ENCODE peak calls at places on chromosome X, in eight cellular contexts. One of them, this sample, is unnamed.

GRCh38 chrX:27555514-27555913 is 34.6 kb upstream of the DCAF8L2 start:
- DNase-seq in cerebellum: no peak
- DNase-seq in IMR-90: peak; percentile 40
- DNase-seq in posterior vena cava: no peak
- DNase-seq in activated CD8-positive, alpha-beta T cell treated with anti-CD3 and anti-CD28 coated beads, Interleukin-2, amount 10 ng/mL, durations not matched to agents 7 days and 5 days: no peak
- DNase-seq in anterior cingulate cortex: no peak
- DNase-seq in A673: peak; percentile 53
- DNase-seq in kidney glomerular epithelial cell: no peak
- DNase-seq in this sample: peak; percentile 24

GRCh38 chrX:114959729-114960128 is 57.7 kb downstream of the IL13RA2 start:
- DNase-seq in cerebellum: no peak
- DNase-seq in IMR-90: peak; percentile 22
- DNase-seq in posterior vena cava: no peak
- DNase-seq in activated CD8-positive, alpha-beta T cell treated with anti-CD3 and anti-CD28 coated beads, Interleukin-2, amount 10 ng/mL, durations not matched to agents 7 days and 5 days: no peak
- DNase-seq in anterior cingulate cortex: no peak
- DNase-seq in A673: peak; percentile 3
- DNase-seq in kidney glomerular epithelial cell: no peak
- DNase-seq in this sample: peak; percentile 24

GRCh38 chrX:55796496-55796895 is 78.9 kb downstream of the RRAGB start:
- DNase-seq in cerebellum: no peak
- DNase-seq in IMR-90: no peak
- DNase-seq in posterior vena cava: no peak
- DNase-seq in activated CD8-positive, alpha-beta T cell treated with anti-CD3 and anti-CD28 coated beads, Interleukin-2, amount 10 ng/mL, durations not matched to agents 7 days and 5 days: no peak
- DNase-seq in anterior cingulate cortex: no peak
- DNase-seq in A673: no peak
- DNase-seq in kidney glomerular epithelial cell: no peak
- DNase-seq in this sample: no peak

GRCh38 chrX:8349816-8350544 is 114.7 kb upstream of the VCX3B start:
- DNase-seq in cerebellum: no peak
- DNase-seq in IMR-90: no peak
- DNase-seq in posterior vena cava: no peak
- DNase-seq in activated CD8-positive, alpha-beta T cell treated with anti-CD3 and anti-CD28 coated beads, Interleukin-2, amount 10 ng/mL, durations not matched to agents 7 days and 5 days: no peak
- DNase-seq in anterior cingulate cortex: no peak
- DNase-seq in A673: no peak
- DNase-seq in kidney glomerular epithelial cell: no peak
- DNase-seq in this sample: no peak

GRCh38 chrX:16997313-16997712 is 50.9 kb downstream of the REPS2 start:
- DNase-seq in cerebellum: no peak
- DNase-seq in IMR-90: no peak
- DNase-seq in posterior vena cava: no peak
- DNase-seq in activated CD8-positive, alpha-beta T cell treated with anti-CD3 and anti-CD28 coated beads, Interleukin-2, amount 10 ng/mL, durations not matched to agents 7 days and 5 days: no peak
- DNase-seq in anterior cingulate cortex: no peak
- DNase-seq in A673: no peak
- DNase-seq in kidney glomerular epithelial cell: no peak
- DNase-seq in this sample: no peak

GRCh38 chrX:44975666-44976263 is 102.8 kb downstream of the KDM6A start:
- DNase-seq in cerebellum: no peak
- DNase-seq in IMR-90: peak; percentile 5
- DNase-seq in posterior vena cava: no peak
- DNase-seq in activated CD8-positive, alpha-beta T cell treated with anti-CD3 and anti-CD28 coated beads, Interleukin-2, amount 10 ng/mL, durations not matched to agents 7 days and 5 days: no peak
- DNase-seq in anterior cingulate cortex: no peak
- DNase-seq in A673: no peak
- DNase-seq in kidney glomerular epithelial cell: no peak
- DNase-seq in this sample: peak; percentile 9

GRCh38 chrX:41616935-41617334 is 71.8 kb upstream of the GPR34 start:
- DNase-seq in cerebellum: no peak
- DNase-seq in IMR-90: no peak
- DNase-seq in posterior vena cava: no peak
- DNase-seq in activated CD8-positive, alpha-beta T cell treated with anti-CD3 and anti-CD28 coated beads, Interleukin-2, amount 10 ng/mL, durations not matched to agents 7 days and 5 days: no peak
- DNase-seq in anterior cingulate cortex: no peak
- DNase-seq in A673: no peak
- DNase-seq in kidney glomerular epithelial cell: no peak
- DNase-seq in this sample: no peak

GRCh38 chrX:126342859-126343258 is 176.8 kb upstream of the DCAF12L2 start:
- DNase-seq in cerebellum: no peak
- DNase-seq in IMR-90: no peak
- DNase-seq in posterior vena cava: no peak
- DNase-seq in activated CD8-positive, alpha-beta T cell treated with anti-CD3 and anti-CD28 coated beads, Interleukin-2, amount 10 ng/mL, durations not matched to agents 7 days and 5 days: no peak
- DNase-seq in anterior cingulate cortex: no peak
- DNase-seq in A673: no peak
- DNase-seq in kidney glomerular epithelial cell: no peak
- DNase-seq in this sample: no peak

GRCh38 chrX:9611436-9612145 is 146.7 kb downstream of the TBL1X start:
- DNase-seq in cerebellum: peak; percentile 6
- DNase-seq in IMR-90: no peak
- DNase-seq in posterior vena cava: no peak
- DNase-seq in activated CD8-positive, alpha-beta T cell treated with anti-CD3 and anti-CD28 coated beads, Interleukin-2, amount 10 ng/mL, durations not matched to agents 7 days and 5 days: no peak
- DNase-seq in anterior cingulate cortex: no peak
- DNase-seq in A673: peak; percentile 37
- DNase-seq in kidney glomerular epithelial cell: no peak
- DNase-seq in this sample: peak; percentile 10

GRCh38 chrX:108268434-108269080 is 169.7 kb downstream of the COL4A6 start:
- DNase-seq in cerebellum: no peak
- DNase-seq in IMR-90: no peak
- DNase-seq in posterior vena cava: no peak
- DNase-seq in activated CD8-positive, alpha-beta T cell treated with anti-CD3 and anti-CD28 coated beads, Interleukin-2, amount 10 ng/mL, durations not matched to agents 7 days and 5 days: no peak
- DNase-seq in anterior cingulate cortex: no peak
- DNase-seq in A673: no peak
- DNase-seq in kidney glomerular epithelial cell: no peak
- DNase-seq in this sample: no peak

GRCh38 chrX:48897157-48897620 is 379 bp downstream of the TIMM17B start:
- DNase-seq in cerebellum: peak; percentile 67
- DNase-seq in IMR-90: peak; percentile 66
- DNase-seq in posterior vena cava: peak; percentile 91
- DNase-seq in activated CD8-positive, alpha-beta T cell treated with anti-CD3 and anti-CD28 coated beads, Interleukin-2, amount 10 ng/mL, durations not matched to agents 7 days and 5 days: peak; percentile 65
- DNase-seq in anterior cingulate cortex: peak; percentile 53
- DNase-seq in A673: peak; percentile 87
- DNase-seq in kidney glomerular epithelial cell: peak; percentile 27
- DNase-seq in this sample: peak; percentile 70

GRCh38 chrX:1140236-1140681 is 72.2 kb downstream of the CRLF2 start:
- DNase-seq in cerebellum: no peak
- DNase-seq in IMR-90: no peak
- DNase-seq in posterior vena cava: no peak
- DNase-seq in activated CD8-positive, alpha-beta T cell treated with anti-CD3 and anti-CD28 coated beads, Interleukin-2, amount 10 ng/mL, durations not matched to agents 7 days and 5 days: no peak
- DNase-seq in anterior cingulate cortex: no peak
- DNase-seq in A673: no peak
- DNase-seq in kidney glomerular epithelial cell: no peak
- DNase-seq in this sample: no peak

GRCh38 chrX:19904778-19905367 is 17.5 kb upstream of the SH3KBP1 start:
- DNase-seq in cerebellum: peak; percentile 52
- DNase-seq in IMR-90: peak; percentile 63
- DNase-seq in posterior vena cava: no peak
- DNase-seq in activated CD8-positive, alpha-beta T cell treated with anti-CD3 and anti-CD28 coated beads, Interleukin-2, amount 10 ng/mL, durations not matched to agents 7 days and 5 days: peak; percentile 32
- DNase-seq in anterior cingulate cortex: no peak
- DNase-seq in A673: peak; percentile 61
- DNase-seq in kidney glomerular epithelial cell: no peak
- DNase-seq in this sample: peak; percentile 49

GRCh38 chrX:134671207-134671750 is 13.0 kb upstream of the PLAC1 start:
- DNase-seq in cerebellum: no peak
- DNase-seq in IMR-90: peak; percentile 42
- DNase-seq in posterior vena cava: no peak
- DNase-seq in activated CD8-positive, alpha-beta T cell treated with anti-CD3 and anti-CD28 coated beads, Interleukin-2, amount 10 ng/mL, durations not matched to agents 7 days and 5 days: no peak
- DNase-seq in anterior cingulate cortex: no peak
- DNase-seq in A673: no peak
- DNase-seq in kidney glomerular epithelial cell: no peak
- DNase-seq in this sample: peak; percentile 44

GRCh38 chrX:2468406-2469195 is 32.2 kb downstream of the DHRSX start:
- DNase-seq in cerebellum: no peak
- DNase-seq in IMR-90: no peak
- DNase-seq in posterior vena cava: no peak
- DNase-seq in activated CD8-positive, alpha-beta T cell treated with anti-CD3 and anti-CD28 coated beads, Interleukin-2, amount 10 ng/mL, durations not matched to agents 7 days and 5 days: no peak
- DNase-seq in anterior cingulate cortex: no peak
- DNase-seq in A673: no peak
- DNase-seq in kidney glomerular epithelial cell: no peak
- DNase-seq in this sample: no peak

GRCh38 chrX:34299451-34299967 is 167.4 kb upstream of the FAM47A start:
- DNase-seq in cerebellum: no peak
- DNase-seq in IMR-90: no peak
- DNase-seq in posterior vena cava: no peak
- DNase-seq in activated CD8-positive, alpha-beta T cell treated with anti-CD3 and anti-CD28 coated beads, Interleukin-2, amount 10 ng/mL, durations not matched to agents 7 days and 5 days: no peak
- DNase-seq in anterior cingulate cortex: no peak
- DNase-seq in A673: no peak
- DNase-seq in kidney glomerular epithelial cell: no peak
- DNase-seq in this sample: no peak

GRCh38 chrX:150582338-150582948 is 14.0 kb downstream of the MTM1 start:
- DNase-seq in cerebellum: no peak
- DNase-seq in IMR-90: no peak
- DNase-seq in posterior vena cava: no peak
- DNase-seq in activated CD8-positive, alpha-beta T cell treated with anti-CD3 and anti-CD28 coated beads, Interleukin-2, amount 10 ng/mL, durations not matched to agents 7 days and 5 days: no peak
- DNase-seq in anterior cingulate cortex: no peak
- DNase-seq in A673: no peak
- DNase-seq in kidney glomerular epithelial cell: no peak
- DNase-seq in this sample: no peak

GRCh38 chrX:25003066-25003849 is 12.5 kb downstream of the ARX start:
- DNase-seq in cerebellum: no peak
- DNase-seq in IMR-90: no peak
- DNase-seq in posterior vena cava: no peak
- DNase-seq in activated CD8-positive, alpha-beta T cell treated with anti-CD3 and anti-CD28 coated beads, Interleukin-2, amount 10 ng/mL, durations not matched to agents 7 days and 5 days: no peak
- DNase-seq in anterior cingulate cortex: no peak
- DNase-seq in A673: no peak
- DNase-seq in kidney glomerular epithelial cell: no peak
- DNase-seq in this sample: peak; percentile 10

GRCh38 chrX:19193584-19193983 is 71.3 kb upstream of the ADGRG2 start:
- DNase-seq in cerebellum: no peak
- DNase-seq in IMR-90: no peak
- DNase-seq in posterior vena cava: no peak
- DNase-seq in activated CD8-positive, alpha-beta T cell treated with anti-CD3 and anti-CD28 coated beads, Interleukin-2, amount 10 ng/mL, durations not matched to agents 7 days and 5 days: no peak
- DNase-seq in anterior cingulate cortex: no peak
- DNase-seq in A673: peak; percentile 51
- DNase-seq in kidney glomerular epithelial cell: no peak
- DNase-seq in this sample: no peak

GRCh38 chrX:54181196-54181953 is 1.7 kb downstream of the FAM120C start:
- DNase-seq in cerebellum: no peak
- DNase-seq in IMR-90: peak; percentile 41
- DNase-seq in posterior vena cava: no peak
- DNase-seq in activated CD8-positive, alpha-beta T cell treated with anti-CD3 and anti-CD28 coated beads, Interleukin-2, amount 10 ng/mL, durations not matched to agents 7 days and 5 days: no peak
- DNase-seq in anterior cingulate cortex: peak; percentile 1
- DNase-seq in A673: peak; percentile 5
- DNase-seq in kidney glomerular epithelial cell: no peak
- DNase-seq in this sample: peak; percentile 44

GRCh38 chrX:25015486-25016360 is at the start of gene ARX:
- DNase-seq in cerebellum: peak; percentile 49
- DNase-seq in IMR-90: peak; percentile 42
- DNase-seq in posterior vena cava: peak; percentile 83
- DNase-seq in activated CD8-positive, alpha-beta T cell treated with anti-CD3 and anti-CD28 coated beads, Interleukin-2, amount 10 ng/mL, durations not matched to agents 7 days and 5 days: peak; percentile 36
- DNase-seq in anterior cingulate cortex: peak; percentile 53
- DNase-seq in A673: peak; percentile 91
- DNase-seq in kidney glomerular epithelial cell: no peak
- DNase-seq in this sample: peak; percentile 48

GRCh38 chrX:3699841-3700381 is 13.5 kb downstream of the PRKX start:
- DNase-seq in cerebellum: no peak
- DNase-seq in IMR-90: no peak
- DNase-seq in posterior vena cava: no peak
- DNase-seq in activated CD8-positive, alpha-beta T cell treated with anti-CD3 and anti-CD28 coated beads, Interleukin-2, amount 10 ng/mL, durations not matched to agents 7 days and 5 days: no peak
- DNase-seq in anterior cingulate cortex: no peak
- DNase-seq in A673: no peak
- DNase-seq in kidney glomerular epithelial cell: no peak
- DNase-seq in this sample: no peak

GRCh38 chrX:49162620-49163019 is at the start of gene MAGIX:
- DNase-seq in cerebellum: no peak
- DNase-seq in IMR-90: no peak
- DNase-seq in posterior vena cava: no peak
- DNase-seq in activated CD8-positive, alpha-beta T cell treated with anti-CD3 and anti-CD28 coated beads, Interleukin-2, amount 10 ng/mL, durations not matched to agents 7 days and 5 days: no peak
- DNase-seq in anterior cingulate cortex: no peak
- DNase-seq in A673: no peak
- DNase-seq in kidney glomerular epithelial cell: no peak
- DNase-seq in this sample: no peak

GRCh38 chrX:132489256-132490085 is 633 bp upstream of the MBNL3 start:
- DNase-seq in cerebellum: no peak
- DNase-seq in IMR-90: peak; percentile 2
- DNase-seq in posterior vena cava: peak; percentile 89
- DNase-seq in activated CD8-positive, alpha-beta T cell treated with anti-CD3 and anti-CD28 coated beads, Interleukin-2, amount 10 ng/mL, durations not matched to agents 7 days and 5 days: peak; percentile 61
- DNase-seq in anterior cingulate cortex: peak; percentile 3
- DNase-seq in A673: peak; percentile 61
- DNase-seq in kidney glomerular epithelial cell: no peak
- DNase-seq in this sample: peak; percentile 23

GRCh38 chrX:46588263-46588662 is 14.7 kb downstream of the CHST7 start:
- DNase-seq in cerebellum: no peak
- DNase-seq in IMR-90: peak; percentile 68
- DNase-seq in posterior vena cava: peak; percentile 82
- DNase-seq in activated CD8-positive, alpha-beta T cell treated with anti-CD3 and anti-CD28 coated beads, Interleukin-2, amount 10 ng/mL, durations not matched to agents 7 days and 5 days: peak; percentile 60
- DNase-seq in anterior cingulate cortex: peak; percentile 30
- DNase-seq in A673: peak; percentile 86
- DNase-seq in kidney glomerular epithelial cell: no peak
- DNase-seq in this sample: peak; percentile 81

GRCh38 chrX:5775985-5776384 is 452.7 kb downstream of the NLGN4X start:
- DNase-seq in cerebellum: no peak
- DNase-seq in IMR-90: no peak
- DNase-seq in posterior vena cava: no peak
- DNase-seq in activated CD8-positive, alpha-beta T cell treated with anti-CD3 and anti-CD28 coated beads, Interleukin-2, amount 10 ng/mL, durations not matched to agents 7 days and 5 days: no peak
- DNase-seq in anterior cingulate cortex: no peak
- DNase-seq in A673: no peak
- DNase-seq in kidney glomerular epithelial cell: no peak
- DNase-seq in this sample: no peak

GRCh38 chrX:7085879-7086278 is 61.6 kb upstream of the STS start:
- DNase-seq in cerebellum: no peak
- DNase-seq in IMR-90: no peak
- DNase-seq in posterior vena cava: no peak
- DNase-seq in activated CD8-positive, alpha-beta T cell treated with anti-CD3 and anti-CD28 coated beads, Interleukin-2, amount 10 ng/mL, durations not matched to agents 7 days and 5 days: no peak
- DNase-seq in anterior cingulate cortex: no peak
- DNase-seq in A673: no peak
- DNase-seq in kidney glomerular epithelial cell: no peak
- DNase-seq in this sample: no peak

GRCh38 chrX:8235026-8235425 is 64.0 kb upstream of the VCX2 start:
- DNase-seq in cerebellum: no peak
- DNase-seq in IMR-90: no peak
- DNase-seq in posterior vena cava: no peak
- DNase-seq in activated CD8-positive, alpha-beta T cell treated with anti-CD3 and anti-CD28 coated beads, Interleukin-2, amount 10 ng/mL, durations not matched to agents 7 days and 5 days: no peak
- DNase-seq in anterior cingulate cortex: no peak
- DNase-seq in A673: no peak
- DNase-seq in kidney glomerular epithelial cell: no peak
- DNase-seq in this sample: peak; percentile 1

GRCh38 chrX:107449490-107450175 is at the start of gene FRMPD3:
- DNase-seq in cerebellum: peak; percentile 19
- DNase-seq in IMR-90: no peak
- DNase-seq in posterior vena cava: no peak
- DNase-seq in activated CD8-positive, alpha-beta T cell treated with anti-CD3 and anti-CD28 coated beads, Interleukin-2, amount 10 ng/mL, durations not matched to agents 7 days and 5 days: no peak
- DNase-seq in anterior cingulate cortex: no peak
- DNase-seq in A673: no peak
- DNase-seq in kidney glomerular epithelial cell: no peak
- DNase-seq in this sample: no peak

GRCh38 chrX:650274-650673 is 19.7 kb downstream of the SHOX start:
- DNase-seq in cerebellum: no peak
- DNase-seq in IMR-90: no peak
- DNase-seq in posterior vena cava: peak; percentile 44
- DNase-seq in activated CD8-positive, alpha-beta T cell treated with anti-CD3 and anti-CD28 coated beads, Interleukin-2, amount 10 ng/mL, durations not matched to agents 7 days and 5 days: no peak
- DNase-seq in anterior cingulate cortex: no peak
- DNase-seq in A673: no peak
- DNase-seq in kidney glomerular epithelial cell: no peak
- DNase-seq in this sample: no peak

GRCh38 chrX:34813618-34814017 is 129.0 kb upstream of the FAM47B start:
- DNase-seq in cerebellum: no peak
- DNase-seq in IMR-90: peak; percentile 70
- DNase-seq in posterior vena cava: no peak
- DNase-seq in activated CD8-positive, alpha-beta T cell treated with anti-CD3 and anti-CD28 coated beads, Interleukin-2, amount 10 ng/mL, durations not matched to agents 7 days and 5 days: no peak
- DNase-seq in anterior cingulate cortex: no peak
- DNase-seq in A673: no peak
- DNase-seq in kidney glomerular epithelial cell: no peak
- DNase-seq in this sample: peak; percentile 49

GRCh38 chrX:386768-387575 is at the start of gene PPP2R3B:
- DNase-seq in cerebellum: peak; percentile 99
- DNase-seq in IMR-90: peak; percentile 98
- DNase-seq in posterior vena cava: peak; percentile 100
- DNase-seq in activated CD8-positive, alpha-beta T cell treated with anti-CD3 and anti-CD28 coated beads, Interleukin-2, amount 10 ng/mL, durations not matched to agents 7 days and 5 days: peak; percentile 99
- DNase-seq in anterior cingulate cortex: no peak
- DNase-seq in A673: peak; percentile 98
- DNase-seq in kidney glomerular epithelial cell: no peak
- DNase-seq in this sample: peak; percentile 97

GRCh38 chrX:112704226-112704625 is 24.5 kb upstream of the LHFPL1 start:
- DNase-seq in cerebellum: no peak
- DNase-seq in IMR-90: no peak
- DNase-seq in posterior vena cava: no peak
- DNase-seq in activated CD8-positive, alpha-beta T cell treated with anti-CD3 and anti-CD28 coated beads, Interleukin-2, amount 10 ng/mL, durations not matched to agents 7 days and 5 days: no peak
- DNase-seq in anterior cingulate cortex: peak; percentile 24
- DNase-seq in A673: no peak
- DNase-seq in kidney glomerular epithelial cell: no peak
- DNase-seq in this sample: no peak

GRCh38 chrX:12887767-12888166 is 18.7 kb upstream of the TLR8 start:
- DNase-seq in cerebellum: no peak
- DNase-seq in IMR-90: no peak
- DNase-seq in posterior vena cava: no peak
- DNase-seq in activated CD8-positive, alpha-beta T cell treated with anti-CD3 and anti-CD28 coated beads, Interleukin-2, amount 10 ng/mL, durations not matched to agents 7 days and 5 days: no peak
- DNase-seq in anterior cingulate cortex: no peak
- DNase-seq in A673: no peak
- DNase-seq in kidney glomerular epithelial cell: no peak
- DNase-seq in this sample: no peak

This sample was measured in iris pigment epithelial cell.